ENCODE peak calls at places on chromosomes 3 and 15, in four cellular contexts. C, X, M and I are unnamed samples.

GRCh38 chr3:117518385-117518784 is 808.8 kb downstream of the TUSC7 start:
- DNase-seq in C (no peak), X (no peak), M (no peak), I (no peak)

GRCh38 chr3:156826896-156827882 is 1.0 kb downstream of the LEKR1 start:
- DNase-seq in C (no peak), X (no peak), M (no peak), I (no peak)

GRCh38 chr3:18189651-18190050 is 235.5 kb downstream of the SATB1 start:
- DNase-seq in C (no peak), X (peak), M (no peak), I (no peak)

GRCh38 chr3:71062920-71063767 is 520.4 kb downstream of the FOXP1 start:
- DNase-seq in C (no peak), X (peak), M (no peak), I (no peak)

GRCh38 chr3:14439501-14440167 is 37.2 kb downstream of the SLC6A6 start:
- DNase-seq in C (no peak), X (peak), M (no peak), I (no peak)

GRCh38 chr3:189132125-189132744 is 39.5 kb upstream of the TPRG1 start:
- DNase-seq in C (peak), X (peak), M (no peak), I (peak)

GRCh38 chr15:41934843-41935242 is 37.5 kb downstream of the EHD4 start:
- DNase-seq in C (no peak), X (no peak), M (no peak), I (peak)

GRCh38 chr3:187914231-187914630 is 169.0 kb upstream of the BCL6 start:
- DNase-seq in C (no peak), X (no peak), M (no peak), I (no peak)

GRCh38 chr3:28634019-28634418 is 285.4 kb upstream of the AZI2 start:
- DNase-seq in C (no peak), X (no peak), M (no peak), I (no peak)

GRCh38 chr15:47514251-47514652 is 203.1 kb upstream of the SEMA6D start:
- DNase-seq in C (no peak), X (peak), M (no peak), I (no peak)

GRCh38 chr3:66561374-66561773 is 60.6 kb upstream of the LRIG1 start:
- DNase-seq in C (no peak), X (no peak), M (no peak), I (no peak)

GRCh38 chr15:32738677-32739076 is 20.9 kb downstream of the GREM1 start:
- DNase-seq in C (no peak), X (no peak), M (no peak), I (no peak)

GRCh38 chr3:20145874-20146273 is 40.1 kb downstream of the SGO1 start:
- DNase-seq in C (no peak), X (no peak), M (no peak), I (no peak)

GRCh38 chr3:194955979-194956696 is 270.5 kb downstream of the FAM43A start:
- DNase-seq in C (no peak), X (no peak), M (no peak), I (no peak)

GRCh38 chr15:81642451-81642990 is 268.5 kb upstream of the TMC3 start:
- DNase-seq in C (no peak), X (peak), M (no peak), I (no peak)

GRCh38 chr15:83927704-83928391 is 273.9 kb downstream of the ADAMTSL3 start:
- DNase-seq in C (no peak), X (no peak), M (no peak), I (no peak)

GRCh38 chr15:100759698-100760356 is 119.8 kb upstream of the ALDH1A3 start:
- DNase-seq in C (peak), X (peak), M (no peak), I (no peak)

GRCh38 chr15:43974852-43975251 is 148.1 kb downstream of the WDR76 start:
- DNase-seq in C (no peak), X (no peak), M (no peak), I (no peak)

GRCh38 chr15:31482122-31482922 is 155.7 kb downstream of the KLF13 start:
- DNase-seq in C (peak), X (no peak), M (no peak), I (no peak)

GRCh38 chr3:131597816-131598215 is 95.0 kb upstream of the MRPL3 start:
- DNase-seq in C (no peak), X (no peak), M (no peak), I (no peak)

GRCh38 chr15:51234181-51234927 is 104.0 kb downstream of the CYP19A1 start:
- DNase-seq in C (no peak), X (no peak), M (no peak), I (no peak)

GRCh38 chr3:188268336-188268735 is 114.4 kb downstream of the LPP start:
- DNase-seq in C (no peak), X (no peak), M (no peak), I (no peak)

GRCh38 chr3:85120879-85121278 is 162.1 kb downstream of the CADM2 start:
- DNase-seq in C (no peak), X (no peak), M (no peak), I (no peak)

GRCh38 chr15:29470311-29470710 is 200.7 kb upstream of the NSMCE3 start:
- DNase-seq in C (no peak), X (no peak), M (no peak), I (no peak)

GRCh38 chr3:13419356-13420050 is 619 bp downstream of the NUP210 start:
- DNase-seq in C (no peak), X (no peak), M (peak), I (peak)

GRCh38 chr3:60967141-60967540 is 284.1 kb downstream of the FHIT start:
- DNase-seq in C (no peak), X (no peak), M (no peak), I (no peak)

GRCh38 chr3:197298858-197299854 is 744 bp upstream of the DLG1 start:
- DNase-seq in C (no peak), X (no peak), M (peak), I (no peak)

GRCh38 chr15:72588096-72588495 is 66.4 kb upstream of the GOLGA6B start:
- DNase-seq in C (no peak), X (no peak), M (no peak), I (no peak)

GRCh38 chr3:185318136-185318535 is 44.8 kb upstream of the MAP3K13 start:
- DNase-seq in C (no peak), X (peak), M (no peak), I (no peak)

GRCh38 chr15:44246521-44247268 is 41.8 kb upstream of the GOLM2 start:
- DNase-seq in C (no peak), X (no peak), M (no peak), I (no peak)

GRCh38 chr3:115350606-115351005 is 203.5 kb upstream of the ZBTB20 start:
- DNase-seq in C (no peak), X (peak), M (no peak), I (no peak)

GRCh38 chr3:151611464-151611863 is 122.3 kb upstream of the AADACL2 start:
- DNase-seq in C (no peak), X (no peak), M (no peak), I (no peak)

GRCh38 chr3:197259096-197259495 is 39.3 kb downstream of the DLG1 start:
- DNase-seq in C (no peak), X (no peak), M (no peak), I (no peak)